ENCODE peak calls at places on chromosome 2, in nine cellular contexts. Y, G, O, H, P, V, U, B and T are unnamed samples.

GRCh38 chr2:45651415-45652089 is at the start of gene PRKCE:
- DNase-seq in U (peak; percentile 87), Y (peak; percentile 17), G (peak; percentile 92), B (peak; percentile 57), P (peak; percentile 50), V (peak; percentile 77), O (peak; percentile 74), H (peak; percentile 68), T (peak; percentile 75)

GRCh38 chr2:181658444-181658843 is 1.5 kb upstream of the CERKL start:
- DNase-seq in G (no peak), H (no peak), U (no peak), B (no peak), Y (no peak), V (no peak), P (no peak), O (no peak), T (no peak)

GRCh38 chr2:238103465-238104070 is 3.4 kb downstream of the ESPNL start:
- DNase-seq in B (no peak), G (peak; percentile 59), Y (no peak), P (no peak), U (no peak), O (peak; percentile 5), H (no peak), V (no peak), T (no peak)

GRCh38 chr2:82013641-82014040 is 1709.1 kb upstream of the LRRTM1 start:
- DNase-seq in U (no peak), O (no peak), P (no peak), G (no peak), B (no peak), H (no peak), Y (no peak), V (no peak), T (no peak)

GRCh38 chr2:207162319-207162718 is 3.4 kb downstream of the KLF7 start:
- DNase-seq in P (peak; percentile 42), U (no peak), V (no peak), B (no peak), G (no peak), Y (no peak), H (no peak), O (no peak), T (no peak)

GRCh38 chr2:132439703-132440398 is 23.2 kb downstream of the GPR39 start:
- DNase-seq in B (no peak), V (no peak), Y (no peak), U (no peak), P (no peak), O (no peak), H (peak; percentile 35), G (no peak), T (no peak)

GRCh38 chr2:37226863-37227262 is 4.5 kb downstream of the CEBPZ start:
- DNase-seq in P (no peak), H (no peak), G (no peak), V (no peak), O (no peak), U (no peak), Y (no peak), B (no peak), T (no peak)

GRCh38 chr2:170818294-170819104 is 1.8 kb downstream of the GAD1 start:
- DNase-seq in O (no peak), U (no peak), V (no peak), G (no peak), P (no peak), B (no peak), H (no peak), Y (no peak), T (no peak)

GRCh38 chr2:1045109-1045508 is 94.5 kb downstream of the SNTG2 start:
- DNase-seq in H (no peak), P (no peak), G (no peak), U (no peak), O (no peak), Y (no peak), V (no peak), B (no peak), T (no peak)

GRCh38 chr2:1051075-1051474 is 100.4 kb downstream of the SNTG2 start:
- DNase-seq in Y (peak; percentile 56), V (no peak), H (no peak), O (no peak), P (no peak), U (no peak), B (no peak), G (no peak), T (no peak)

GRCh38 chr2:1049691-1050090 is 99.0 kb downstream of the SNTG2 start:
- DNase-seq in H (no peak), Y (peak; percentile 87), B (no peak), U (no peak), O (no peak), G (no peak), V (no peak), P (no peak), T (no peak)

GRCh38 chr2:1046067-1046466 is 95.4 kb downstream of the SNTG2 start:
- DNase-seq in Y (no peak), O (no peak), V (no peak), G (no peak), U (no peak), P (no peak), B (no peak), H (no peak), T (no peak)

GRCh38 chr2:1047485-1047884 is 96.8 kb downstream of the SNTG2 start:
- DNase-seq in O (no peak), Y (no peak), U (no peak), G (no peak), B (no peak), V (no peak), P (no peak), H (no peak), T (no peak)
- TF ChIP-seq CTCF in O (no peak), Y (no peak), U (no peak), G (no peak), B (no peak), V (no peak), P (no peak), H (peak; percentile 24), T (no peak)

DNA sequence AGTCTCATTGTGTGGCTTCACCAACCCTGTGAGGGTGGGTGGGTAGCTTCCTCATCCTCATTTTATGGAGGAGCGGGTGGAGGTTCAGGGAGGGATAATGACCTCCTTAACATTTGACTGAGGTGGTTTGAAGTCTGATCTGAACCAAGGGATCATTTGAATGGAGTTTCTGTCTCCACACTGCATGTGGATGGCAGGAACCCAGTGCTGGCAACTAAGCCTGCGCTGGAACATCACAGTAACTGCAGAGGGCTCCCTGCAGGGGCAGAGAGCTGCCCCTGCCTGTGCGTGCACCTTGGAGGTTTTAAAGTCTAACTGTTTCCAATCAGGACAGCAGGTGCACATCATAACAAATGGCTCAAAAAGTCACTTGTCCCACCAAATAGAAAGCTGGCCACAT is 3.3 kb downstream of the AGAP1 start:
- DNase-seq in G (no peak), P (no peak), B (no peak), H (no peak), V (no peak), U (no peak), Y (no peak), O (no peak), T (no peak)
- H3K4me3 ChIP-seq in G (no peak overlapping the region), P (no peak overlapping the region), B (no peak overlapping the region), H (no peak overlapping the region), V (no peak overlapping the region), U (no peak overlapping the region), Y (no peak overlapping the region), O (no peak overlapping the region), T (no peak overlapping the region)

GRCh38 chr2:107263596-107264090 is 377.7 kb upstream of the ST6GAL2 start:
- DNase-seq in P (no peak), U (no peak), B (no peak), O (no peak), G (no peak), Y (no peak), H (no peak), V (no peak), T (no peak)

GRCh38 chr2:107259411-107260195 is 373.6 kb upstream of the ST6GAL2 start:
- DNase-seq in Y (no peak), P (no peak), O (no peak), G (no peak), H (no peak), V (no peak), B (no peak), U (no peak), T (no peak)

GRCh38 chr2:107259011-107259410 is 373.0 kb upstream of the ST6GAL2 start:
- DNase-seq in P (no peak), V (no peak), B (no peak), H (no peak), Y (no peak), O (no peak), G (no peak), U (no peak), T (no peak)

GRCh38 chr2:107255744-107256143 is 369.8 kb upstream of the ST6GAL2 start:
- DNase-seq in B (no peak), Y (no peak), U (no peak), V (no peak), O (no peak), G (peak; percentile 51), H (no peak), P (no peak), T (no peak)

DNA sequence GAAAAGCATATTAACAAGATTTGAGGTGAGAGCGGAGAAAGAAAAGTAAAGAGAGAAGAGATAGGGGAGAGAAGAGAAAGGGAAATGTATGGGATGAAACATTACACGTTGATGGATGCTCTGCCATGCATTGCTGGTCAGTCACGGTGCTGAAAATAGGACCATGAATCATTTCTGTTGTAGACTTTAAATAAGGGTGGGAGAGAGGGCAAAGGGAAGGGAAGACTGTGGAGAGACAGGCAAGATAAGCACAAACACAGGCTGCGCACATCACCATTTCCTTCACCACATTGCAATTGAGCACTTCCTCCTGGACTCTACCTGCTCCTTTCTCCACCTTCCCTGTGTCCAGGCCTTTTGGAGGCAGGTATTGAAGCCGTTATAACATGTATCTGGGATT is 372.6 kb upstream of the ST6GAL2 start:
- DNase-seq in B (no peak), U (no peak), Y (peak; percentile 24), G (no peak), V (no peak), P (no peak), O (no peak), H (no peak), T (no peak)
- H3K27ac ChIP-seq in B (no peak overlapping the region), U (no peak overlapping the region), Y (no peak overlapping the region), G (no peak overlapping the region), V (no peak overlapping the region), P (no peak overlapping the region), O (no peak overlapping the region), H (no peak overlapping the region), T (no peak overlapping the region)

GRCh38 chr2:143525536-143525935 is 396.3 kb downstream of the ARHGAP15 start:
- DNase-seq in G (no peak), H (no peak), Y (no peak), U (no peak), B (no peak), P (no peak), V (no peak), O (no peak), T (no peak)

GRCh38 chr2:143525006-143525405 is 395.8 kb downstream of the ARHGAP15 start:
- DNase-seq in B (no peak), Y (peak; percentile 18), O (no peak), P (no peak), G (no peak), H (no peak), V (no peak), U (no peak), T (no peak)

GRCh38 chr2:143522699-143523098 is 393.5 kb downstream of the ARHGAP15 start:
- DNase-seq in H (no peak), U (no peak), Y (no peak), G (no peak), B (no peak), P (no peak), V (no peak), O (no peak), T (no peak)

GRCh38 chr2:143524001-143524608 is 394.9 kb downstream of the ARHGAP15 start:
- DNase-seq in G (no peak), Y (peak; percentile 17), U (no peak), V (no peak), P (no peak), H (no peak), O (no peak), B (no peak), T (no peak)

DNA sequence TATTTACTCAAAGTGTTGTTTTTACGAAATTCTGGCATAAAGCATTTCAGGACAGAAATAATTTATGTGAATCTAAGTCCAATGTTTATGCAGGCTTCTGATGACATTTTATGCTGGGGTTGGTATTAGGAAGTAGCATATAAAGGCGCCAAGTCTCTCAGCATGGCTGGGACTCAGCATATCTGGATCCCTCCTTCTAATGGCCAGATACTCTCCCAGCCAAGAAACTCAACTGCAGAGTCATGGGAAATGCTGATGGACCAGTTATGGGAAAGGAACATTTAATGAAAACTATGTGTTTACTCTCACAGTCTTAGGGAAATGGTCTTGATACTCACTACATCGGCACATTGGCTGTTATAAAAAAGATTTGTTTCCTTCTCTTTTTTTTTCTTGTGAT is 392.2 kb downstream of the ARHGAP15 start:
- DNase-seq in Y (no peak), O (no peak), G (no peak), H (no peak), B (no peak), U (no peak), V (no peak), P (no peak), T (no peak)
- TF ChIP-seq CTCF in Y (no peak), O (no peak), G (no peak), H (no peak), B (no peak), U (no peak), V (no peak), P (no peak), T (no peak)